ENCODE peak calls at places on chromosomes 4 and X, in eight cellular contexts. K is tibial nerve, Y is GM23338, U is CD14-positive monocyte, T is left lung, N is progenitor cell of endocrine pancreas, A is cardiac muscle cell, W is IMR-90. R is an unnamed sample.

GRCh38 chrX:153667931-153668396 is 5.6 kb downstream of the PNCK start:
- DNase-seq in T (peak), Y (peak), K (peak), N (peak), U (peak), A (peak), W (peak), R (peak)

GRCh38 chrX:120672389-120672788 is 42.5 kb upstream of the C1GALT1C1 start:
- DNase-seq in Y (no peak), N (no peak), T (no peak), A (no peak), W (peak), K (peak), U (no peak), R (no peak)

GRCh38 chr4:150348079-150348478 is 233.9 kb upstream of the MAB21L2 start:
- DNase-seq in W (peak), A (no peak), T (no peak), K (no peak), U (no peak), N (no peak), Y (no peak), R (no peak)

GRCh38 chrX:11180571-11180970 is 69.4 kb downstream of the HCCS start:
- DNase-seq in N (no peak), Y (no peak), W (no peak), A (no peak), U (no peak), T (no peak), K (no peak), R (no peak)

GRCh38 chr4:173182403-173182802 is 13.8 kb downstream of the GALNT7 start:
- DNase-seq in U (peak), N (no peak), W (peak), A (no peak), T (no peak), Y (no peak), K (no peak), R (no peak)

GRCh38 chr4:122773021-122773420 is 40.5 kb downstream of the BBS12 start:
- DNase-seq in T (no peak), Y (no peak), U (no peak), N (no peak), W (no peak), A (no peak), K (no peak), R (no peak)

GRCh38 chr4:67886281-67886680 is 2.5 kb upstream of the TMPRSS11D start:
- DNase-seq in T (no peak), N (no peak), K (no peak), Y (no peak), W (peak), U (no peak), A (no peak), R (no peak)

GRCh38 chr4:2843023-2843908 is at the start of gene ADD1:
- DNase-seq in K (peak), Y (peak), A (peak), W (peak), T (peak), N (peak), U (peak), R (peak)

GRCh38 chrX:15714529-15714928 is 23.5 kb upstream of the CA5B start:
- DNase-seq in T (no peak), K (no peak), U (no peak), W (no peak), Y (no peak), N (no peak), A (no peak), R (no peak)

GRCh38 chrX:41337140-41337539 is 3.2 kb downstream of the DDX3X start:
- DNase-seq in U (no peak), W (peak), Y (no peak), N (no peak), A (no peak), T (no peak), K (no peak), R (no peak)

GRCh38 chr4:5782829-5783476 is 72.0 kb downstream of the EVC start:
- DNase-seq in A (no peak), U (no peak), Y (no peak), W (no peak), N (no peak), T (no peak), K (no peak), R (no peak)

GRCh38 chrX:4110964-4111363 is 397.5 kb upstream of the PRKX start:
- DNase-seq in T (no peak), A (no peak), W (no peak), Y (peak), U (no peak), N (no peak), K (no peak), R (no peak)

GRCh38 chrX:107730298-107730655 is 45.3 kb downstream of the TSC22D3 start:
- DNase-seq in Y (no peak), U (no peak), N (no peak), W (no peak), A (no peak), T (no peak), K (no peak), R (no peak)

GRCh38 chr4:8201341-8201781 is 2.3 kb downstream of the SH3TC1 start:
- DNase-seq in U (no peak), N (no peak), T (no peak), K (no peak), W (no peak), A (no peak), Y (no peak), R (peak)

GRCh38 chr4:25308266-25308665 is 4.3 kb upstream of the ZCCHC4 start:
- DNase-seq in K (no peak), U (no peak), Y (no peak), W (no peak), A (no peak), N (no peak), T (no peak), R (no peak)

GRCh38 chrX:13059269-13059668 is 14.8 kb upstream of the FAM9C start:
- DNase-seq in U (no peak), T (no peak), K (no peak), W (no peak), Y (no peak), N (no peak), A (peak), R (no peak)

GRCh38 chr4:129230836-129231235 is 134.9 kb downstream of the C4orf33 start:
- DNase-seq in Y (no peak), K (no peak), N (no peak), T (no peak), W (no peak), A (no peak), U (no peak), R (no peak)

GRCh38 chr4:173231916-173232315 is 63.3 kb downstream of the GALNT7 start:
- DNase-seq in T (no peak), N (no peak), U (no peak), K (no peak), Y (no peak), W (peak), A (no peak), R (no peak)

GRCh38 chrX:40845331-40845911 is 110.1 kb upstream of the MED14 start:
- DNase-seq in T (no peak), K (no peak), W (peak), Y (peak), N (no peak), A (peak), U (no peak), R (no peak)

GRCh38 chr4:55903577-55903976 is 45.2 kb upstream of the CEP135 start:
- DNase-seq in N (no peak), K (no peak), U (no peak), Y (no peak), A (no peak), W (no peak), T (no peak), R (no peak)

GRCh38 chrX:46169808-46170207 is 375.4 kb downstream of the ZNF674 start:
- DNase-seq in Y (no peak), K (no peak), W (no peak), U (no peak), N (no peak), T (no peak), A (no peak), R (no peak)

GRCh38 chr4:112514079-112514448 is 1.9 kb downstream of the NEUROG2 start:
- DNase-seq in U (no peak), N (no peak), A (no peak), W (no peak), T (no peak), Y (peak), K (no peak), R (peak)

GRCh38 chr4:95572304-95572991 is 23.7 kb upstream of the UNC5C start:
- DNase-seq in W (no peak), Y (peak), T (peak), U (peak), K (peak), N (no peak), A (peak), R (no peak)

GRCh38 chr4:174396599-174396998 is 112.9 kb downstream of the CEP44 start:
- DNase-seq in Y (no peak), A (no peak), N (no peak), T (no peak), W (no peak), U (no peak), K (no peak), R (no peak)

GRCh38 chr4:128917781-128918180 is 108.3 kb downstream of the JADE1 start:
- DNase-seq in W (no peak), Y (no peak), U (no peak), N (no peak), A (no peak), K (no peak), T (no peak), R (peak)

GRCh38 chrX:18220786-18221185 is at the start of gene BEND2:
- DNase-seq in W (no peak), T (no peak), Y (no peak), N (no peak), A (no peak), K (no peak), U (no peak), R (no peak)

GRCh38 chr4:140309124-140309870 is 64.1 kb upstream of the SCOC start:
- DNase-seq in Y (peak), W (peak), N (no peak), T (no peak), U (no peak), A (no peak), K (no peak), R (no peak)

GRCh38 chrX:107673401-107673800 is 45.1 kb downstream of the PRPS1 start:
- DNase-seq in A (no peak), K (no peak), Y (no peak), T (no peak), N (no peak), W (no peak), U (no peak), R (no peak)

GRCh38 chr4:2793578-2793919 is 664 bp downstream of the SH3BP2 start:
- DNase-seq in W (peak), U (peak), T (peak), K (peak), N (no peak), Y (peak), A (no peak), R (no peak)

GRCh38 chrX:11210397-11210796 is 82.8 kb upstream of the AMELX start:
- DNase-seq in A (no peak), Y (no peak), T (no peak), U (no peak), K (no peak), W (no peak), N (no peak), R (no peak)

GRCh38 chrX:123909498-123909897 is 49.6 kb downstream of the XIAP start:
- DNase-seq in Y (no peak), W (peak), T (no peak), N (no peak), U (no peak), A (no peak), K (no peak), R (no peak)

GRCh38 chr4:5842456-5842855 is 50.4 kb downstream of the CRMP1 start:
- DNase-seq in N (no peak), Y (no peak), A (no peak), W (no peak), T (no peak), U (no peak), K (no peak), R (no peak)

GRCh38 chr4:182533948-182534347 is 290.7 kb downstream of the TENM3 start:
- DNase-seq in K (no peak), T (no peak), U (no peak), W (peak), A (no peak), Y (no peak), N (no peak), R (no peak)

GRCh38 chrX:1178580-1179057 is 33.8 kb downstream of the CRLF2 start:
- DNase-seq in T (no peak), Y (peak), W (no peak), U (no peak), N (no peak), K (no peak), A (peak), R (no peak)

GRCh38 chrX:154411322-154411980 is at the start of gene TAFAZZIN:
- DNase-seq in W (peak), N (peak), A (peak), U (peak), K (peak), Y (peak), T (peak), R (peak)

GRCh38 chr4:48725414-48725813 is 54.7 kb downstream of the FRYL start:
- DNase-seq in N (no peak), Y (no peak), W (no peak), U (no peak), K (no peak), A (no peak), T (no peak), R (no peak)

GRCh38 chr4:181971973-181972372 is 271.2 kb upstream of the TENM3 start:
- DNase-seq in T (no peak), U (no peak), N (no peak), Y (no peak), K (no peak), A (no peak), W (peak), R (no peak)

GRCh38 chr4:6183740-6184139 is 16.6 kb downstream of the JAKMIP1 start:
- DNase-seq in U (no peak), W (no peak), K (no peak), A (no peak), N (no peak), Y (no peak), T (no peak), R (peak)

GRCh38 chr4:169485084-169485483 is 127.3 kb downstream of the NEK1 start:
- DNase-seq in N (no peak), Y (no peak), W (peak), K (no peak), U (no peak), T (no peak), A (no peak), R (no peak)

DNA sequence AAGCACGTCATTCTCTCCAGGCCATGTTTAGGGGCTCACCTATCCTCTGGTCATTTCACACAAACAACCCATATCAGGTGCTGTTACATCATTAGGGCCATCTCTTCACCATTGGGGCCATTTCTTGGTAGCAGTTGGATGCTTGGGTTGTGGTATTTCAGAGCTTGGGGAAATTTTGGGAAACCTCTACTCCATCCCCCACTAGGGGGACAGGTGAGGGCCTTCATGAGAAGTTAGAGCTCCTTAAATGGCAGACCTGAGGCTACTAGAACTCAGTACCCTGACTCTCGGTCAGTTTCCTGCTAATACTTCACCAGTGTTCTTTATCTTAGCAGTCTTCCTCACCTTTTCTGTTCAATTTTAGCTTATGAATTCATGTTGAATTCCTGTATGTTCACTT is 50.2 kb downstream of the ZNF827 start:
- DNase-seq in K (no peak), Y (peak), A (no peak), W (no peak), N (no peak), U (no peak), T (no peak), R (no peak)
- TF ChIP-seq CTCF in K (no peak), Y (peak), A (no peak), W (no peak), N (peak), U (no peak), T (no peak), R (no peak)

DNA sequence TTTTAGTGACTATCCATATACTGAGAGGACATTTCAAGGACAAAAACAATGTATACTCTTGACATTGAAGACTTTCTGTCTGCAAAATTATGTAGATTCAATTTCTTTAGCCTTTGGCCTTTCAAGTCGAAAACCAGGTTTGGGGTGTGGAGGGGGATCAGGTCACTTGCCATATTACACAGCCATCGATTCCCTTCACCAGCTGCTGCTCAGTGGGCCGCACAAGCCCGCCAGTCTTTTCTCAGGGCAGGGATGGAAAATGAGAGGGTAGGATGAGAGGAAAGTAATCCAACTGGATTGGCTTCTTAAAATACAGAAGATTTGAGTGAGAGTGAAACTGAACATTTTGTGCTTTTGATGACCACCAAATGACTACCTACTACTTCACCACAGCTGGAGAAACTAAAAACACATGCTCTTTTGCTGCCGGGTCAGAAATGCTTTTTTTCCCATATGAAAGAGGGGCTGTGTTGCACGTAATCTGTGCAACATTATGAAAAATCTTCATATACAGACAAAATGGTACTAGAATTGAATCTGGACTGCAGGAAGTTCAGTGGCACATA is 51.4 kb downstream of the FHL1 start:
- DNase-seq in K (no peak), N (no peak), Y (no peak), T (no peak), A (no peak), U (no peak), W (no peak), R (no peak)
- TF ChIP-seq CTCF in K (no peak), N (no peak), Y (no peak), T (no peak), A (no peak), U (no peak), W (no peak), R (no peak)

DNA sequence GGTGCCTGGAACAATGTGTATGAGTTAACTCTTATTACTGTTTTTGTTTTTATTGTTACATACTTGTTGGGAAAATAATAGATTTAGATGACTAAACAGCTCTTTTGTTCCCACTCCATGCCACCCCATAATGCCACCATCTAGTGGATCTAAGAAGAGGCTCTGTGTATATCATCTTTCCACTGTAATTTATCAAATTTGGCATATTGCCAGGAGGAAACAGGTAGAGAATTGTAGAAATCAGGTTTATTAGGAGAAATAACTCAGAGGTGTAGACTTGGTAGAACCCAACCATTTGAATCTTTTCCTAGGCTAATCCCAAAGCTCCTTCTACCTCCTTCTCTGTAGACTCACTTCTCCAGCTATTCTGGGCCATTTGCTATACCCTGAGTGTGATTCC is 150.6 kb downstream of the GATB start:
- DNase-seq in Y (no peak), N (no peak), A (no peak), T (no peak), W (no peak), K (no peak), U (no peak), R (no peak)
- TF ChIP-seq CTCF in Y (no peak), N (no peak), A (no peak), T (no peak), W (no peak), K (no peak), U (no peak), R (no peak)

GRCh38 chr4:15001825-15002658 is at the start of gene CPEB2:
- DNase-seq in A (peak), W (peak), U (peak), Y (peak), K (peak), N (peak), T (peak), R (peak)
- TF ChIP-seq CTCF in A (no peak), W (no peak), U (no peak), Y (no peak), K (no peak), N (no peak), T (no peak), R (no peak)

GRCh38 chrX:103467156-103467555 is 52.1 kb downstream of the RAB40A start:
- DNase-seq in N (no peak), W (peak), K (no peak), A (no peak), T (no peak), U (no peak), Y (no peak), R (no peak)

GRCh38 chrX:103461156-103461555 is 58.1 kb downstream of the RAB40A start:
- DNase-seq in W (no peak), A (no peak), Y (no peak), U (no peak), T (no peak), K (no peak), N (no peak), R (no peak)

GRCh38 chrX:103464071-103464773 is 55.1 kb downstream of the RAB40A start:
- DNase-seq in K (peak), A (peak), W (peak), U (no peak), N (no peak), T (peak), Y (peak), R (peak)

GRCh38 chrX:103467870-103468269 is 51.4 kb downstream of the RAB40A start:
- DNase-seq in A (no peak), W (no peak), K (no peak), T (no peak), Y (no peak), U (no peak), N (no peak), R (no peak)

GRCh38 chrX:103464774-103465117 is 54.5 kb downstream of the RAB40A start:
- DNase-seq in U (no peak), A (peak), N (peak), T (peak), W (peak), Y (peak), K (peak), R (peak)
- TF ChIP-seq CTCF in U (peak), A (peak), N (peak), T (peak), W (peak), Y (peak), K (peak), R (peak)